ENCODE peak calls at places on chromosomes 3 and 15, in six cellular contexts. M is K562, Y is stomach, W is right lobe of liver, I is breast epithelium, V is transverse colon. G is an unnamed sample.
A peak's percentile ranks its signal among the peaks of the same experiment; 100 is the strongest.

GRCh38 chr3:30672959-30673358 is 66.6 kb downstream of the TGFBR2 start:
- DNase-seq in M (no peak), Y (no peak), W (no peak), I (no peak), V (no peak), G (no peak)

GRCh38 chr3:84738101-84738500 is 220.7 kb upstream of the CADM2 start:
- DNase-seq in M (no peak), Y (no peak), W (no peak), I (no peak), V (no peak), G (no peak)

GRCh38 chr3:104846270-104846669 is 520.4 kb upstream of the ALCAM start:
- DNase-seq in M (no peak), Y (no peak), W (no peak), I (no peak), V (no peak), G (no peak)

GRCh38 chr3:10988003-10988402 is 4.5 kb upstream of the SLC6A1 start:
- DNase-seq in M (no peak), Y (no peak), W (peak; percentile 64), I (no peak), V (no peak), G (no peak)

GRCh38 chr3:106510206-106510605 is 641.4 kb upstream of the CBLB start:
- DNase-seq in M (no peak), Y (no peak), W (no peak), I (no peak), V (no peak), G (no peak)

GRCh38 chr15:49855917-49856637 is 235.2 kb downstream of the DTWD1 start:
- DNase-seq in M (no peak), Y (no peak), W (no peak), I (no peak), V (no peak), G (no peak)

GRCh38 chr15:62046064-62046779 is 14.0 kb downstream of the VPS13C start:
- DNase-seq in M (no peak), Y (no peak), W (no peak), I (no peak), V (no peak), G (no peak)

GRCh38 chr3:46909535-46910161 is 32.1 kb downstream of the PTH1R start:
- DNase-seq in M (peak; percentile 90), Y (peak; percentile 82), W (peak; percentile 81), I (peak; percentile 81), V (peak; percentile 79), G (peak; percentile 83)

GRCh38 chr3:23254875-23255274 is 51.7 kb downstream of the UBE2E2 start:
- DNase-seq in M (no peak), Y (no peak), W (no peak), I (no peak), V (no peak), G (no peak)

GRCh38 chr3:126399756-126400155 is 5.0 kb downstream of the CFAP100 start:
- DNase-seq in M (no peak), Y (no peak), W (no peak), I (no peak), V (no peak), G (no peak)
- TF ChIP-seq POLR2A in M (no peak), Y (no peak), W (no peak), I (no peak), V (no peak), G (no peak)

GRCh38 chr15:74793135-74794028 is 11.5 kb downstream of the CSK start:
- DNase-seq in M (no peak), Y (no peak), W (no peak), I (no peak), V (peak; percentile 59), G (no peak)
- TF ChIP-seq CTCF in M (no peak), Y (no peak), W (no peak), I (no peak), V (no peak), G (peak; percentile 40)

DNA sequence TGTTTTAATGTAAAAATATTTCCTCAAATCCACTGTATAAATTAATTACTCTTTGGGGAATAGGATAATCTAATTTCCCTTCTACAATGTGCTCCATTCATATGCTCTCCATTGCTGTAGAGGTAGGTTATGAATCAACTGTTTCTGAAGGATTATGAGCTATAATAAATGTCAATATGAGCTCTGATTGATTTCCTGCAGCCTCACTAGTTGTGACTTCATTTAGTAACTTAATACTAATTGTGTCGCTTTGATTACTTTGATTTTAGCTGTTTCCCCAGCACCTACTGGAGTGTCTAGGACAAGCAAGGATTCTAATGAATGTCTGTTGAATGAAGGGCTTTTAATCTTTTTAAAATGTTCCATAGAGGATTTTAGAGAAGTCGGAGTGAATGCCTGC is 236.8 kb upstream of the NR2E3 start:
- DNase-seq in M (no peak), Y (no peak), W (no peak), I (no peak), V (no peak), G (no peak)
- TF ChIP-seq POLR2A in M (no peak), Y (no peak), W (no peak), I (no peak), V (no peak), G (no peak)

GRCh38 chr15:45064386-45064785 is 41.4 kb downstream of the SORD start:
- DNase-seq in M (no peak), Y (peak; percentile 40), W (no peak), I (no peak), V (no peak), G (no peak)
- TF ChIP-seq CTCF in M (no peak), Y (no peak), W (no peak), I (no peak), V (no peak), G (no peak)

GRCh38 chr15:78146437-78147154 is 2.6 kb upstream of the IDH3A start:
- DNase-seq in M (no peak), Y (peak; percentile 5), W (no peak), I (no peak), V (no peak), G (no peak)

GRCh38 chr15:78148392-78149067 is 632 bp upstream of the IDH3A start:
- DNase-seq in M (no peak), Y (peak; percentile 5), W (no peak), I (no peak), V (no peak), G (no peak)

GRCh38 chr15:78147566-78147965 is 1.6 kb upstream of the IDH3A start:
- DNase-seq in M (no peak), Y (peak; percentile 17), W (no peak), I (no peak), V (no peak), G (no peak)

GRCh38 chr15:78149805-78150751 is 916 bp downstream of the IDH3A start:
- DNase-seq in M (peak; percentile 21), Y (no peak), W (no peak), I (no peak), V (no peak), G (no peak)

DNA sequence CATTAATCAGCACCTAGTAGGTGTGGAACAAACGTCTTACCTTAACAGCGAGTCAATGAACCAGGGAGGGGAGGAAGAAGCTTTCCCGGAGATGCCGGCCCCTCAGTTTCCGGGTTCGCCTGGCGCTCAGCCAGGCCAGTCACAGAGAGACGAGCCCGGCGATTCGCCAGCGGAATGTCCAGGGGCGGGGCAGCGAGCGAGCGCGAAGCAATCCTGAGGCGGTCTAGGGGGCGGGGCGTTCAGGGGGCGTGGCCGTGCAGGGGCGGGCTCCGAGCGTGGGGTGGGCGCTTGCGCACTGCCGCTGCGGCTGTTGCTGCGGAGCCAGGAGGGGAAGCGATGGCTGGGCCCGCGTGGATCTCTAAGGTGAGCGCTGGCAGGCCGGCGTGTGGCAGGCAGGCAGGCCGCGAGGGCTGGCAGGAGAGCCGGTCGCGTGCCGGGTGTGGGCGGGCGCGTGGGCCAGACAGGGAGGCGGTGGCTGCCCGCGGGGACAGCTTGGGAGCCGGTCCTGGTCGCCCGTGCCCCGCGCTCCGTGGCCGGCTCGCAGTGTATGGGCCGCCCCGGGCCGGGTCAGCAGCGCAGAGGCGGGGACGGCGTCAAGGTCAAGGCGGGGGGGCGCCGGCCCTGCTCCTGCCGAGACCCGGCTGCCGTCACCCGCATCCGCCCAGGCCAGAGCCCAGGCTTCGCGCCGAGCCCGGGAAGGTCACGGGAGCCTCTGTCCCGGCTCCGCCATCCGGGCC is at the start of gene IDH3A:
- DNase-seq in M (peak; percentile 99), Y (peak; percentile 100), W (peak; percentile 100), I (peak; percentile 100), V (peak; percentile 100), G (peak; percentile 99)
- TF ChIP-seq POLR2A in M (peak; percentile 87), Y (no peak), W (peak; percentile 85), I (peak; percentile 22), V (peak; percentile 85), G (peak; percentile 88)

DNA sequence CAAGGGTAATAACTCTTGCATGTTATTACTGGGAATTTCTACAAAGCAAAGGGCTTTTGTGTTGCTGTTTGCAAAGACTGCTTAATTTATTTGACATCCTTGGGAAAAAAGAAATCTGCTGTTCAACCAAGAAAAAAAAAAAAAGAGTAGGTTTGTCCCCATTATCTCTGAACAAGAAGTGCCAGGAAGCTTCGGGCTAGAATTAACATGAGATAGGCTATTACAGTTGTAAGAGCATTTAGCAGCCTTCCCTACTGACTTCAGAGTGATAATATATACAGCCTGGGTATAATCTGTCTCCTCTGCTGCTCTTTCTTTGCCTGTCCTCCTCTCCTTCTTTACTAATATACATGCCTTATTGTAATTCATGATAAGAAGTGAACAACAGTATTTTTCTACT is 23.3 kb upstream of the CHMP2B start:
- DNase-seq in M (no peak), Y (no peak), W (no peak), I (no peak), V (no peak), G (no peak)
- TF ChIP-seq CTCF in M (no peak), Y (no peak), W (no peak), I (no peak), V (no peak), G (no peak)

DNA sequence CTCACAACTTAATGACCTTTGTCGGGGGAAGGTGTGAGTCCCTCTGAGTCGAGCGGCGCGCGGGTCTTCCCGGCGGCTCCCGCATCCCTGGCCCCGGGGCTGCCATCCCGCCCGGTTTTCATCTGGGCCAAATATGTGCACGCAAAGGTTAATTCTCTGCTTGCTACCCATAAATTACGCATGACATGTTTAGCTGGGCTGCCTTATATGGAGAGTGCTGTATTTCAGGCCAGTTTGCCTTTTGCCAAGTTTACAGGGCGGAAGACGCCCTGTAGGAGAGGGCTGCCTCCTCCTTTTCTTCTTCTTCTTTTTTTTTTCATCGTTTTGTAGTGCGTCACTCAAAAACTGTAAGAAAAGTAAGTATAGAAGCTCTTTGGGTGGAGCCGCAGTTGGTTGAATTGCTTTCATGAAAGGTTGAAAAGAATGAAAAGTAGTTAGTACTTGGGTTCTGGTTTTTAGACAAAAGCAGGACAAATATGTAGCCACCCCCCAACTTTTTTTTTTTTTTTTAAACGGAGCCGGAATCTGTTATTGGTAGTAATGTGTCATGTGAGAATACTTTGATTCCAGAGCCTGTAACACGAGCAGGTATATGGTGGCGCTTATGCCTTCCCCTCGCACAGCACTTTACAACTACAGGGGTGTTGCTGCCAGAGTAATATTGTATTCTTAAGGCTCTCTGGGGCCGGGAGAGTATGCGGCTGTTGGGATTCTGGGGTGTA is 855 bp downstream of the MBNL1 start:
- DNase-seq in M (peak; percentile 66), Y (peak; percentile 28), W (peak; percentile 18), I (no peak), V (peak; percentile 73), G (peak; percentile 80)
- TF ChIP-seq POLR2A in M (no peak), Y (no peak), W (no peak), I (no peak), V (peak; percentile 84), G (peak; percentile 39)

GRCh38 chr3:119034256-119035013 is at the start of gene IGSF11:
- DNase-seq in M (peak; percentile 73), Y (peak; percentile 50), W (peak; percentile 69), I (peak; percentile 56), V (peak; percentile 45), G (peak; percentile 62)
- TF ChIP-seq CTCF in M (peak; percentile 39), Y (no peak), W (peak; percentile 49), I (no peak), V (peak; percentile 15), G (peak; percentile 28)